ENCODE peak calls at places on chromosomes 11 and 22, in seven cellular contexts. One of them, this sample, is unnamed.

GRCh38 chr11:71990721-71991120 is 8.0 kb upstream of the IL18BP start:
- DNase-seq in Karpas-422: no peak
- DNase-seq in cardiac muscle cell: no peak
- DNase-seq in GM23338: no peak
- DNase-seq in cardiac fibroblast: no peak
- DNase-seq in choroid plexus epithelial cell: no peak
- DNase-seq in mesendoderm: no peak
- DNase-seq in this sample: no peak

GRCh38 chr11:19829109-19829790 is 116.6 kb downstream of the NAV2 start:
- DNase-seq in mesendoderm: no peak
- DNase-seq in GM23338: no peak
- DNase-seq in cardiac muscle cell: no peak
- DNase-seq in Karpas-422: no peak
- DNase-seq in choroid plexus epithelial cell: no peak
- DNase-seq in cardiac fibroblast: no peak
- DNase-seq in this sample: no peak

GRCh38 chr11:6598555-6598954 is 4.9 kb downstream of the RRP8 start:
- DNase-seq in Karpas-422: no peak
- DNase-seq in cardiac fibroblast: no peak
- DNase-seq in choroid plexus epithelial cell: no peak
- DNase-seq in mesendoderm: no peak
- DNase-seq in cardiac muscle cell: no peak
- DNase-seq in GM23338: no peak
- DNase-seq in this sample: no peak

GRCh38 chr11:6545917-6546605 is 49.0 kb downstream of the DNHD1 start:
- DNase-seq in cardiac muscle cell: no peak
- DNase-seq in mesendoderm: no peak
- DNase-seq in cardiac fibroblast: no peak
- DNase-seq in GM23338: no peak
- DNase-seq in choroid plexus epithelial cell: no peak
- DNase-seq in Karpas-422: no peak
- DNase-seq in this sample: no peak

GRCh38 chr11:120500414-120500936 is 11.1 kb upstream of the GRIK4 start:
- DNase-seq in choroid plexus epithelial cell: no peak
- DNase-seq in Karpas-422: no peak
- DNase-seq in cardiac fibroblast: no peak
- DNase-seq in mesendoderm: peak
- DNase-seq in GM23338: peak
- DNase-seq in cardiac muscle cell: no peak
- DNase-seq in this sample: no peak

GRCh38 chr11:7020183-7020917 is at the start of the genes NLRP14 and ZNF214:
- DNase-seq in Karpas-422: no peak
- DNase-seq in cardiac fibroblast: peak
- DNase-seq in mesendoderm: peak
- DNase-seq in choroid plexus epithelial cell: peak
- DNase-seq in GM23338: peak
- DNase-seq in cardiac muscle cell: peak
- DNase-seq in this sample: no peak

GRCh38 chr11:79493555-79494171 is 52.8 kb upstream of the TENM4 start:
- DNase-seq in Karpas-422: peak
- DNase-seq in cardiac muscle cell: peak
- DNase-seq in cardiac fibroblast: peak
- DNase-seq in choroid plexus epithelial cell: peak
- DNase-seq in GM23338: peak
- DNase-seq in mesendoderm: peak
- DNase-seq in this sample: no peak

GRCh38 chr11:94774345-94774744 is 6.2 kb downstream of the AMOTL1 start:
- DNase-seq in Karpas-422: no peak
- DNase-seq in mesendoderm: no peak
- DNase-seq in cardiac muscle cell: no peak
- DNase-seq in cardiac fibroblast: no peak
- DNase-seq in choroid plexus epithelial cell: peak
- DNase-seq in GM23338: no peak
- DNase-seq in this sample: no peak

GRCh38 chr22:44698531-44699421 is 3.2 kb upstream of the PRR5 start:
- DNase-seq in Karpas-422: no peak
- DNase-seq in mesendoderm: peak
- DNase-seq in GM23338: peak
- DNase-seq in cardiac muscle cell: peak
- DNase-seq in cardiac fibroblast: peak
- DNase-seq in choroid plexus epithelial cell: peak
- DNase-seq in this sample: no peak

GRCh38 chr11:7759010-7759409 is 37.7 kb downstream of the OR5P2 start:
- DNase-seq in cardiac fibroblast: no peak
- DNase-seq in mesendoderm: no peak
- DNase-seq in choroid plexus epithelial cell: no peak
- DNase-seq in cardiac muscle cell: peak
- DNase-seq in Karpas-422: no peak
- DNase-seq in GM23338: no peak
- DNase-seq in this sample: no peak

GRCh38 chr11:96200243-96200642 is 142.8 kb downstream of the MAML2 start:
- DNase-seq in GM23338: no peak
- DNase-seq in Karpas-422: no peak
- DNase-seq in cardiac muscle cell: no peak
- DNase-seq in choroid plexus epithelial cell: peak
- DNase-seq in cardiac fibroblast: peak
- DNase-seq in mesendoderm: peak
- DNase-seq in this sample: no peak

GRCh38 chr11:8038393-8038792 is 42.6 kb upstream of the TUB start:
- DNase-seq in Karpas-422: no peak
- DNase-seq in mesendoderm: peak
- DNase-seq in cardiac fibroblast: no peak
- DNase-seq in GM23338: peak
- DNase-seq in cardiac muscle cell: no peak
- DNase-seq in choroid plexus epithelial cell: no peak
- DNase-seq in this sample: no peak

GRCh38 chr11:3093281-3094191 is 36.3 kb upstream of the CARS1 start:
- DNase-seq in cardiac muscle cell: no peak
- DNase-seq in choroid plexus epithelial cell: no peak
- DNase-seq in cardiac fibroblast: no peak
- DNase-seq in Karpas-422: no peak
- DNase-seq in mesendoderm: peak
- DNase-seq in GM23338: peak
- DNase-seq in this sample: peak

GRCh38 chr22:49628351-49629023 is 199.2 kb downstream of the BRD1 start:
- DNase-seq in mesendoderm: no peak
- DNase-seq in cardiac fibroblast: no peak
- DNase-seq in Karpas-422: no peak
- DNase-seq in GM23338: no peak
- DNase-seq in choroid plexus epithelial cell: no peak
- DNase-seq in cardiac muscle cell: no peak
- DNase-seq in this sample: no peak

GRCh38 chr11:30729187-30729713 is 143.1 kb upstream of the MPPED2 start:
- DNase-seq in Karpas-422: no peak
- DNase-seq in cardiac fibroblast: no peak
- DNase-seq in cardiac muscle cell: no peak
- DNase-seq in choroid plexus epithelial cell: no peak
- DNase-seq in GM23338: no peak
- DNase-seq in mesendoderm: no peak
- DNase-seq in this sample: no peak

GRCh38 chr22:39845522-39845921 is 48.0 kb downstream of the ENTHD1 start:
- DNase-seq in mesendoderm: no peak
- DNase-seq in GM23338: no peak
- DNase-seq in choroid plexus epithelial cell: no peak
- DNase-seq in Karpas-422: no peak
- DNase-seq in cardiac muscle cell: no peak
- DNase-seq in cardiac fibroblast: no peak
- DNase-seq in this sample: no peak

GRCh38 chr22:41660416-41660815 is 28.3 kb downstream of the SNU13 start:
- DNase-seq in Karpas-422: no peak
- DNase-seq in mesendoderm: no peak
- DNase-seq in choroid plexus epithelial cell: peak
- DNase-seq in GM23338: no peak
- DNase-seq in cardiac muscle cell: peak
- DNase-seq in cardiac fibroblast: peak
- DNase-seq in this sample: no peak

GRCh38 chr11:46485852-46486443 is 94.4 kb upstream of the CHRM4 start:
- DNase-seq in GM23338: no peak
- DNase-seq in cardiac fibroblast: no peak
- DNase-seq in choroid plexus epithelial cell: no peak
- DNase-seq in cardiac muscle cell: peak
- DNase-seq in Karpas-422: no peak
- DNase-seq in mesendoderm: no peak
- DNase-seq in this sample: no peak

GRCh38 chr11:120198403-120198786 is 12.4 kb upstream of the OAF start:
- DNase-seq in cardiac muscle cell: no peak
- DNase-seq in cardiac fibroblast: no peak
- DNase-seq in choroid plexus epithelial cell: no peak
- DNase-seq in Karpas-422: no peak
- DNase-seq in mesendoderm: no peak
- DNase-seq in GM23338: no peak
- DNase-seq in this sample: no peak

GRCh38 chr11:71322192-71322735 is 69.9 kb upstream of the SHANK2 start:
- DNase-seq in choroid plexus epithelial cell: no peak
- DNase-seq in cardiac muscle cell: no peak
- DNase-seq in Karpas-422: no peak
- DNase-seq in GM23338: no peak
- DNase-seq in mesendoderm: no peak
- DNase-seq in cardiac fibroblast: no peak
- DNase-seq in this sample: no peak

GRCh38 chr11:98104249-98104648 is 916.5 kb upstream of the CNTN5 start:
- DNase-seq in mesendoderm: no peak
- DNase-seq in cardiac fibroblast: no peak
- DNase-seq in choroid plexus epithelial cell: no peak
- DNase-seq in GM23338: no peak
- DNase-seq in Karpas-422: no peak
- DNase-seq in cardiac muscle cell: no peak
- DNase-seq in this sample: no peak

GRCh38 chr11:27028653-27029052 is 12.0 kb upstream of the BBOX1 start:
- DNase-seq in mesendoderm: no peak
- DNase-seq in cardiac muscle cell: no peak
- DNase-seq in Karpas-422: no peak
- DNase-seq in GM23338: no peak
- DNase-seq in cardiac fibroblast: peak
- DNase-seq in choroid plexus epithelial cell: no peak
- DNase-seq in this sample: no peak

GRCh38 chr11:32386770-32387377 is 48.5 kb downstream of the WT1 start:
- DNase-seq in GM23338: no peak
- DNase-seq in Karpas-422: peak
- DNase-seq in mesendoderm: peak
- DNase-seq in choroid plexus epithelial cell: peak
- DNase-seq in cardiac fibroblast: peak
- DNase-seq in cardiac muscle cell: peak
- DNase-seq in this sample: no peak

GRCh38 chr11:1927151-1928037 is 7.9 kb downstream of the TNNT3 start:
- DNase-seq in Karpas-422: no peak
- DNase-seq in mesendoderm: no peak
- DNase-seq in choroid plexus epithelial cell: no peak
- DNase-seq in cardiac fibroblast: no peak
- DNase-seq in GM23338: no peak
- DNase-seq in cardiac muscle cell: no peak
- DNase-seq in this sample: no peak

GRCh38 chr11:121575250-121575962 is 122.6 kb upstream of the SORL1-AS1 start:
- DNase-seq in mesendoderm: no peak
- DNase-seq in cardiac fibroblast: peak
- DNase-seq in GM23338: no peak
- DNase-seq in Karpas-422: no peak
- DNase-seq in cardiac muscle cell: no peak
- DNase-seq in choroid plexus epithelial cell: peak
- DNase-seq in this sample: no peak

GRCh38 chr11:61149624-61150615 is 11.3 kb downstream of the VPS37C start:
- DNase-seq in mesendoderm: peak
- DNase-seq in GM23338: peak
- DNase-seq in Karpas-422: no peak
- DNase-seq in cardiac fibroblast: peak
- DNase-seq in cardiac muscle cell: no peak
- DNase-seq in choroid plexus epithelial cell: peak
- DNase-seq in this sample: no peak

DNA sequence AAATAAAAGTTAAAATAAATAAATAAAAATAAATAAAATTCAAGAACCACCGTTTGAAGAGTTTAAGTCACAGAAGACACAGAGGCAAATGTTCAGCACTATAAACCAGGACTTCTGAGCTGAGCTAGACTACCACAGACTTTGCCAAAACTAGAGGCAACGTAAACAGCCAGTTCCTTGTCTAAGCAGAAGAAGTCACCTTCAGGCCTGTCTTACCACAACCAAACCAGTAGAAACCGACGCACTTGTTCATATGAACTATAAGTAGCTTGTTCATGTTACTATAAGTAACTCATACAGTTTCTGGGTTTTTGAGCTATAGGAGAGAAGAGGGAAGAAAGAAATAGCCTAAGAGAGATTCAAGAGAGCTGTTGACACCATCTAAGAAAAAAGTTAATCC is 48.3 kb downstream of the NNMT start:
- DNase-seq in cardiac muscle cell: no peak
- DNase-seq in GM23338: no peak
- DNase-seq in Karpas-422: no peak
- DNase-seq in mesendoderm: no peak
- DNase-seq in cardiac fibroblast: no peak
- DNase-seq in choroid plexus epithelial cell: no peak
- DNase-seq in this sample: no peak
- H3K4me3 ChIP-seq in cardiac muscle cell: no peak
- H3K4me3 ChIP-seq in GM23338: no peak
- H3K4me3 ChIP-seq in Karpas-422: no peak
- H3K4me3 ChIP-seq in mesendoderm: no peak
- H3K4me3 ChIP-seq in cardiac fibroblast: no peak
- H3K4me3 ChIP-seq in choroid plexus epithelial cell: no peak
- H3K4me3 ChIP-seq in this sample: no peak

GRCh38 chr22:24809331-24809730 is 3.3 kb downstream of the SGSM1 start:
- DNase-seq in choroid plexus epithelial cell: no peak
- DNase-seq in mesendoderm: no peak
- DNase-seq in GM23338: no peak
- DNase-seq in Karpas-422: no peak
- DNase-seq in cardiac fibroblast: peak
- DNase-seq in cardiac muscle cell: peak
- DNase-seq in this sample: no peak
- H3K4me3 ChIP-seq in choroid plexus epithelial cell: no peak
- H3K4me3 ChIP-seq in mesendoderm: no peak
- H3K4me3 ChIP-seq in GM23338: no peak
- H3K4me3 ChIP-seq in Karpas-422: no peak
- H3K4me3 ChIP-seq in cardiac fibroblast: no peak
- H3K4me3 ChIP-seq in cardiac muscle cell: no peak
- H3K4me3 ChIP-seq in this sample: no peak

DNA sequence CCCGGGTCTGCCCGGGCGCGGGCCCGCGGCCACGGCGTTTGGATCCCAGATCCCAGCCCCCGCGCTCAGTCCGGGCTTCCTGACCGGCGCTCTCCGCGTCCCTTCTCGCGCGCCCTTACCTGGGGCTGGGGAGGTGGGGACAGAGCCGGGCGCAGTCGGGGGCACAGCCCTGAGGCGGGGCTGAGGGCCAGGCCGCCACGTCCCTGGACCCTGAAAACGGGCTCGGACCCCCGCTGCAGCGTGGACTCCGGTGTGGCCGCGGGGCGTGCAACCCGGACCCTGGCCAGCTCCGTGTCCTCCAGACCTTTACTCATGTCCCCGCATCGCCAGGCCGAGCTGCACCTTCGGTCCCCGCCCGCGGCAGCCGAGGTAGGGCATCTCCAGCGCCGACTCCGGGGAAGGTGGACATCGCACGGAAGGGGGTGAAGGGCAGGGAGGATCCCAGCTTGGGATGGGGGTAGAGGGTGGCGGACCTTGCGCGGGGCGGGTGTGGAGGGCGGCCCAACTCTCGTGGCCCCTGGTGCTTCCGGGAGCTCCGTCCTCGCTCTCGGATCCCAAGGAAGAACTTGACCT is 9.9 kb upstream of the AIFM3 start:
- DNase-seq in choroid plexus epithelial cell: no peak
- DNase-seq in GM23338: peak
- DNase-seq in mesendoderm: peak
- DNase-seq in cardiac fibroblast: no peak
- DNase-seq in Karpas-422: no peak
- DNase-seq in cardiac muscle cell: peak
- DNase-seq in this sample: no peak
- H3K4me3 ChIP-seq in choroid plexus epithelial cell: peak
- H3K4me3 ChIP-seq in GM23338: peak
- H3K4me3 ChIP-seq in mesendoderm: peak
- H3K4me3 ChIP-seq in cardiac fibroblast: peak
- H3K4me3 ChIP-seq in Karpas-422: peak
- H3K4me3 ChIP-seq in cardiac muscle cell: peak
- H3K4me3 ChIP-seq in this sample: peak

GRCh38 chr11:85765835-85766234 is 45.1 kb downstream of the SYTL2 start:
- DNase-seq in cardiac muscle cell: no peak
- DNase-seq in choroid plexus epithelial cell: no peak
- DNase-seq in Karpas-422: no peak
- DNase-seq in cardiac fibroblast: no peak
- DNase-seq in GM23338: no peak
- DNase-seq in mesendoderm: no peak
- DNase-seq in this sample: no peak
- H3K4me3 ChIP-seq in cardiac muscle cell: no peak
- H3K4me3 ChIP-seq in choroid plexus epithelial cell: no peak
- H3K4me3 ChIP-seq in Karpas-422: no peak
- H3K4me3 ChIP-seq in cardiac fibroblast: no peak
- H3K4me3 ChIP-seq in GM23338: no peak
- H3K4me3 ChIP-seq in mesendoderm: no peak
- H3K4me3 ChIP-seq in this sample: no peak